ENCODE peak calls at places on chromosomes 13 and 19, in four cellular contexts. R is right lobe of liver, O is IMR-90, K is aorta. J is an unnamed sample.

GRCh38 chr19:34213283-34213682 is 41.0 kb downstream of the LSM14A start:
- DNase-seq in R (no peak), O (no peak), K (no peak), J (no peak)

GRCh38 chr13:106520205-106521004 is 15.1 kb downstream of the EFNB2 start:
- DNase-seq in O (peak; percentile 56), K (no peak), R (no peak), J (no peak)

GRCh38 chr13:40388617-40389016 is 277.8 kb downstream of the FOXO1 start:
- DNase-seq in K (peak; percentile 64), R (no peak), O (peak; percentile 3), J (no peak)

GRCh38 chr13:24788538-24788937 is 24.6 kb downstream of the RNF17 start:
- DNase-seq in O (no peak), R (no peak), K (no peak), J (no peak)

GRCh38 chr13:23696610-23697009 is 126.4 kb downstream of the TNFRSF19 start:
- DNase-seq in K (no peak), O (peak; percentile 29), R (no peak), J (no peak)

GRCh38 chr13:60754211-60754610 is 357.2 kb downstream of the TDRD3 start:
- DNase-seq in R (no peak), O (no peak), K (no peak), J (no peak)

GRCh38 chr19:798415-799075 is 1.3 kb downstream of the PTBP1 start:
- DNase-seq in K (peak; percentile 52), O (no peak), R (peak; percentile 77), J (peak; percentile 91)

GRCh38 chr13:26095338-26095737 is 43.5 kb upstream of the SHISA2 start:
- DNase-seq in K (no peak), R (no peak), O (no peak), J (no peak)

GRCh38 chr13:108987945-108988344 is 358.5 kb downstream of the MYO16 start:
- DNase-seq in O (no peak), R (no peak), K (no peak), J (no peak)

GRCh38 chr13:41767801-41768200 is 193.1 kb downstream of the VWA8 start:
- DNase-seq in O (peak; percentile 15), K (no peak), R (no peak), J (no peak)

GRCh38 chr13:51978836-51979556 is 32.3 kb downstream of the ATP7B start:
- DNase-seq in K (no peak), O (no peak), R (peak; percentile 39), J (no peak)

GRCh38 chr13:84445776-84446175 is 563.5 kb upstream of the SLITRK1 start:
- DNase-seq in O (peak; percentile 71), R (no peak), K (no peak), J (no peak)

GRCh38 chr13:108083056-108083455 is 132.3 kb downstream of the LIG4 start:
- DNase-seq in O (no peak), R (no peak), K (no peak), J (no peak)

GRCh38 chr19:10009269-10009665 is 1.0 kb downstream of the COL5A3 start:
- DNase-seq in R (peak; percentile 35), O (peak; percentile 92), K (peak; percentile 68), J (peak; percentile 25)

GRCh38 chr19:42175952-42176648 is 41.4 kb downstream of the DEDD2 start:
- DNase-seq in K (no peak), R (no peak), O (peak; percentile 17), J (no peak)

GRCh38 chr13:50594276-50594970 is 249.1 kb downstream of the DLEU7 start:
- DNase-seq in K (no peak), O (no peak), R (no peak), J (no peak)

GRCh38 chr19:49870309-49870901 is 3.0 kb upstream of the PNKP start:
- DNase-seq in K (no peak), R (peak; percentile 57), O (no peak), J (peak; percentile 61)

GRCh38 chr13:48304132-48304876 is 753 bp downstream of the RB1 start:
- DNase-seq in O (peak; percentile 55), K (peak; percentile 56), R (peak; percentile 32), J (no peak)

GRCh38 chr13:46211116-46211515 is 612 bp upstream of the LRRC63 start:
- DNase-seq in K (no peak), O (no peak), R (no peak), J (no peak)

GRCh38 chr13:101673360-101674105 is 221.1 kb downstream of the ITGBL1 start:
- DNase-seq in O (no peak), R (no peak), K (no peak), J (no peak)

GRCh38 chr19:47357788-47358680 is 8.9 kb downstream of the DHX34 start:
- DNase-seq in O (no peak), R (no peak), K (no peak), J (no peak)

GRCh38 chr19:3154957-3155736 is 19.3 kb downstream of the GNA15 start:
- DNase-seq in K (peak; percentile 93), R (peak; percentile 62), O (peak; percentile 99), J (peak; percentile 47)

GRCh38 chr13:44141213-44141724 is 232.4 kb upstream of the SERP2 start:
- DNase-seq in R (no peak), O (no peak), K (no peak), J (peak; percentile 17)

GRCh38 chr19:38034153-38034835 is 127.3 kb downstream of the SIPA1L3 start:
- DNase-seq in R (no peak), K (peak; percentile 62), O (peak; percentile 62), J (no peak)
- H3K4me1 ChIP-seq in R (peaks cover 6% of the 10 kb centered on the region), K (no peaks in the 10 kb centered on the region), O (peaks cover 38% of the 10 kb centered on the region), J (no peaks in the 10 kb centered on the region)

DNA sequence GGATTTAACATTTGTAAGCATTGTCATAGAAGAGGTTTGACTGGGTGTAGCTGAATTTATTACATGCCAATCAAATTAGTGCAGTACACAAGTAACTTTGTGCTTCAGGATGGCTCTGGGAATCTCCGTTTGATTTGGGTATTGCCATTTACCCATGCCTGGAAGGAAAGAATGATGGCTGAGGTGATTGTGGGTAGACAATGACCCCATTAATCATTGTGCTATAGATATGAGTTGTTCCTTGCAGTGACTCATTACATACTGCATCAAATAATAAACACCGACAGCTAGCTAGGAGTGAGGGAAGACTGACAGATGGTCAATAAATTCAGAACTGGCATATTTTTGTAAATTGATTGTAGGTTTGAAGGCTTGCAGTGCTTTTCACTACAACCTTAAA is 1069.6 kb downstream of the DIAPH3 start:
- DNase-seq in R (no peak), K (no peak), O (peak; percentile 2), J (no peak)
- H3K4me1 ChIP-seq in R (no peaks in the 10 kb centered on the region), K (no peaks in the 10 kb centered on the region), O (peaks cover 4% of the 10 kb centered on the region), J (no peaks in the 10 kb centered on the region)

GRCh38 chr13:67217914-67218313 is 12.2 kb downstream of the PCDH9 start:
- DNase-seq in O (no peak), R (no peak), K (no peak), J (no peak)
- H3K4me1 ChIP-seq in O (peaks cover 2% of the 10 kb centered on the region), R (no peaks in the 10 kb centered on the region), K (no peaks in the 10 kb centered on the region), J (no peaks in the 10 kb centered on the region)

GRCh38 chr19:11749751-11750150 is 11.0 kb upstream of the ZNF823 start:
- DNase-seq in K (no peak), O (no peak), R (no peak), J (no peak)

GRCh38 chr19:11747277-11747676 is 8.5 kb upstream of the ZNF823 start:
- DNase-seq in R (no peak), O (no peak), K (no peak), J (no peak)

GRCh38 chr19:11745871-11746270 is 7.1 kb upstream of the ZNF823 start:
- DNase-seq in K (no peak), O (no peak), R (no peak), J (no peak)
- H3K4me1 ChIP-seq in K (no peaks in the 10 kb centered on the region), O (no peaks in the 10 kb centered on the region), R (no peaks in the 10 kb centered on the region), J (no peaks in the 10 kb centered on the region)

DNA sequence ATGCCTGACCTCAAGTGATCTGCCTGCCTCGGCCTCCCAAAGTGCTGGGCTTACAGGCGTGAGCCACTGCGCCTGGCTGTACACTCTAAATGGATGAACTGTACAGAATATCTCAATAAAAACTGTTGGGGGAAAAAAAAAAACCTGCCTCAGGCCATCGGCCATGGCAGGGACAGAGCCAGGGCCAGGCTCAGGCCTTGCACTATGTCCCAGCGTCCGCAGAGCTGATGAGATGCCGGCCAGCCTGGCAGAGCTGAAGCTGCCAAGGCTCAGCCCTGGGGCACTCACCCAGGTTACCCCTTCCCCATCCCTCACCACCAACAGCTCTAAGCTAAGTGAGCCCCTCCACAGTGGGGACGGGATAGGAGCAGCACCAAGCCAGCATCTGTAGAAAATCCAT is 6.1 kb downstream of the PPP6R1 start:
- DNase-seq in O (no peak), R (no peak), K (peak; percentile 27), J (no peak)
- H3K4me1 ChIP-seq in O (peaks cover 15% of the 10 kb centered on the region), R (peaks cover 22% of the 10 kb centered on the region), K (no peaks in the 10 kb centered on the region), J (peaks cover 8% of the 10 kb centered on the region)

GRCh38 chr19:13052447-13053232 is 50.0 kb downstream of the LYL1 start:
- DNase-seq in O (no peak), K (no peak), R (no peak), J (no peak)

GRCh38 chr19:13053238-13053637 is 49.4 kb downstream of the LYL1 start:
- DNase-seq in R (no peak), O (no peak), K (no peak), J (no peak)

GRCh38 chr19:13053761-13054604 is 48.7 kb downstream of the LYL1 start:
- DNase-seq in O (peak; percentile 96), K (peak; percentile 93), R (peak; percentile 79), J (peak; percentile 86)

GRCh38 chr19:13050274-13050673 is 52.4 kb downstream of the LYL1 start:
- DNase-seq in R (no peak), O (no peak), K (no peak), J (no peak)

GRCh38 chr19:13051581-13052165 is 51.0 kb downstream of the LYL1 start:
- DNase-seq in O (peak; percentile 24), R (no peak), K (peak; percentile 72), J (peak; percentile 60)
- H3K4me1 ChIP-seq in O (peaks cover 56% of the 10 kb centered on the region), R (peaks cover 13% of the 10 kb centered on the region), K (peaks cover 13% of the 10 kb centered on the region), J (peaks cover 12% of the 10 kb centered on the region)

GRCh38 chr13:66915596-66916185 is 314.4 kb downstream of the PCDH9 start:
- DNase-seq in R (no peak), O (peak; percentile 63), K (no peak), J (no peak)

GRCh38 chr13:66911411-66911939 is 318.7 kb downstream of the PCDH9 start:
- DNase-seq in K (no peak), O (no peak), R (no peak), J (no peak)

DNA sequence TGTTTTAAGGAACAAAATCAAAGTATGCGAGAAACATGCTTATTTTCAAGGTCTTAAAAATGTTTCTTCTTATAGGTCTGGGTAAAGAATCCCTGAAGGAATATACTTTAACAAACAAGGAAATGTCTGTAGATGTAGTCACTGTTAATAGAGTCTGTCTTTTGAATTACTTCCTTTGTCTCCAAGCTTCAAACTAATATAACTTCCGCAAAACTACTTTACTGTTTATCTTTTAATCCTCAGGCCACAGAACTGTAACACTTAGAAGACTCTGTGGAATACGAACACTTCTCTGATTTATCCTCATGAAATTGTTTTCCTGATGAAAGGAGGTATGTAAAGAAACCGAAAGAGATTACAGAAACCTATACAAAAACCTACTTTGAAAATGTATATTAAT is 316.0 kb downstream of the PCDH9 start:
- DNase-seq in R (no peak), O (peak; percentile 5), K (no peak), J (no peak)
- H3K4me1 ChIP-seq in R (no peaks in the 10 kb centered on the region), O (no peaks in the 10 kb centered on the region), K (no peaks in the 10 kb centered on the region), J (no peaks in the 10 kb centered on the region)

GRCh38 chr19:7254590-7254989 is 39.6 kb downstream of the INSR start:
- DNase-seq in O (no peak), K (no peak), R (no peak), J (no peak)
- H3K4me1 ChIP-seq in O (peaks cover 2% of the 10 kb centered on the region), K (peaks cover 3% of the 10 kb centered on the region), R (peaks cover 34% of the 10 kb centered on the region), J (peaks cover 36% of the 10 kb centered on the region)

J was measured in pancreas.